ENCODE peak calls at places on chromosomes 7 and 10, in five cellular contexts. One of them, this sample, is unnamed.

GRCh38 chr10:24958701-24959392 is 6.4 kb upstream of the PRTFDC1 start:
- DNase-seq in HepG2: no peak
- DNase-seq in A549: no peak
- DNase-seq in GM12878: no peak
- DNase-seq in endothelial cell of umbilical vein: peak; percentile 76
- DNase-seq in this sample: peak; percentile 48

GRCh38 chr10:97915346-97915745 is 65.7 kb downstream of the GOLGA7B start:
- DNase-seq in HepG2: no peak
- DNase-seq in A549: no peak
- DNase-seq in GM12878: no peak
- DNase-seq in endothelial cell of umbilical vein: no peak
- DNase-seq in this sample: no peak

GRCh38 chr10:97813311-97813710 is 36.3 kb upstream of the GOLGA7B start:
- DNase-seq in HepG2: no peak
- DNase-seq in A549: no peak
- DNase-seq in GM12878: no peak
- DNase-seq in endothelial cell of umbilical vein: no peak
- DNase-seq in this sample: no peak

GRCh38 chr7:18648849-18649758 is 153.6 kb downstream of the HDAC9 start:
- DNase-seq in HepG2: no peak
- DNase-seq in A549: no peak
- DNase-seq in GM12878: no peak
- DNase-seq in endothelial cell of umbilical vein: no peak
- DNase-seq in this sample: no peak

GRCh38 chr7:35593896-35594295 is 101.0 kb downstream of the HERPUD2 start:
- DNase-seq in HepG2: peak; percentile 7
- DNase-seq in A549: peak; percentile 25
- DNase-seq in GM12878: no peak
- DNase-seq in endothelial cell of umbilical vein: no peak
- DNase-seq in this sample: peak; percentile 63

GRCh38 chr7:115911466-115911865 is 119.1 kb downstream of the TFEC start:
- DNase-seq in HepG2: no peak
- DNase-seq in A549: no peak
- DNase-seq in GM12878: no peak
- DNase-seq in endothelial cell of umbilical vein: no peak
- DNase-seq in this sample: no peak

GRCh38 chr7:26675143-26675887 is 189.1 kb downstream of the SKAP2 start:
- DNase-seq in HepG2: no peak
- DNase-seq in A549: no peak
- DNase-seq in GM12878: no peak
- DNase-seq in endothelial cell of umbilical vein: peak; percentile 46
- DNase-seq in this sample: no peak

GRCh38 chr10:71984126-71984797 is 20.1 kb downstream of the CHST3 start:
- DNase-seq in HepG2: no peak
- DNase-seq in A549: no peak
- DNase-seq in GM12878: no peak
- DNase-seq in endothelial cell of umbilical vein: no peak
- DNase-seq in this sample: no peak

GRCh38 chr10:43793714-43794113 is 145.0 kb upstream of the ZNF32 start:
- DNase-seq in HepG2: no peak
- DNase-seq in A549: no peak
- DNase-seq in GM12878: no peak
- DNase-seq in endothelial cell of umbilical vein: no peak
- DNase-seq in this sample: no peak

GRCh38 chr10:15339857-15340256 is 31.2 kb downstream of the FAM171A1 start:
- DNase-seq in HepG2: no peak
- DNase-seq in A549: no peak
- DNase-seq in GM12878: no peak
- DNase-seq in endothelial cell of umbilical vein: no peak
- DNase-seq in this sample: no peak

GRCh38 chr10:5959116-5959515 is 18.2 kb downstream of the IL15RA start:
- DNase-seq in HepG2: no peak
- DNase-seq in A549: no peak
- DNase-seq in GM12878: no peak
- DNase-seq in endothelial cell of umbilical vein: no peak
- DNase-seq in this sample: no peak

GRCh38 chr7:138603549-138604324 is 97.4 kb downstream of the SVOPL start:
- DNase-seq in HepG2: peak; percentile 63
- DNase-seq in A549: no peak
- DNase-seq in GM12878: no peak
- DNase-seq in endothelial cell of umbilical vein: no peak
- DNase-seq in this sample: no peak

GRCh38 chr10:10865303-10865702 is 152.4 kb upstream of the CELF2 start:
- DNase-seq in HepG2: no peak
- DNase-seq in A549: no peak
- DNase-seq in GM12878: no peak
- DNase-seq in endothelial cell of umbilical vein: no peak
- DNase-seq in this sample: no peak

GRCh38 chr10:103491729-103492364 is 1.7 kb upstream of the NEURL1 start:
- DNase-seq in HepG2: peak; percentile 25
- DNase-seq in A549: peak; percentile 77
- DNase-seq in GM12878: no peak
- DNase-seq in endothelial cell of umbilical vein: peak; percentile 38
- DNase-seq in this sample: peak; percentile 12

GRCh38 chr7:70406419-70407189 is 725.3 kb upstream of the GALNT17 start:
- DNase-seq in HepG2: no peak
- DNase-seq in A549: no peak
- DNase-seq in GM12878: no peak
- DNase-seq in endothelial cell of umbilical vein: no peak
- DNase-seq in this sample: no peak
- H3K4me1 ChIP-seq in HepG2: no peaks in the 10 kb centered on the region
- H3K4me1 ChIP-seq in A549: no peaks in the 10 kb centered on the region
- H3K4me1 ChIP-seq in GM12878: no peaks in the 10 kb centered on the region
- H3K4me1 ChIP-seq in endothelial cell of umbilical vein: no peaks in the 10 kb centered on the region
- H3K4me1 ChIP-seq in this sample: no peaks in the 10 kb centered on the region

GRCh38 chr7:141409219-141409618 is 142.0 kb upstream of the AGK start:
- DNase-seq in HepG2: no peak
- DNase-seq in A549: no peak
- DNase-seq in GM12878: no peak
- DNase-seq in endothelial cell of umbilical vein: no peak
- DNase-seq in this sample: no peak

GRCh38 chr7:141408440-141408839 is 142.8 kb upstream of the AGK start:
- DNase-seq in HepG2: no peak
- DNase-seq in A549: no peak
- DNase-seq in GM12878: no peak
- DNase-seq in endothelial cell of umbilical vein: no peak
- DNase-seq in this sample: no peak

GRCh38 chr7:141411133-141411532 is 140.1 kb upstream of the AGK start:
- DNase-seq in HepG2: no peak
- DNase-seq in A549: no peak
- DNase-seq in GM12878: no peak
- DNase-seq in endothelial cell of umbilical vein: no peak
- DNase-seq in this sample: no peak

GRCh38 chr7:141410353-141410752 is 140.9 kb upstream of the AGK start:
- DNase-seq in HepG2: no peak
- DNase-seq in A549: no peak
- DNase-seq in GM12878: no peak
- DNase-seq in endothelial cell of umbilical vein: no peak
- DNase-seq in this sample: no peak

DNA sequence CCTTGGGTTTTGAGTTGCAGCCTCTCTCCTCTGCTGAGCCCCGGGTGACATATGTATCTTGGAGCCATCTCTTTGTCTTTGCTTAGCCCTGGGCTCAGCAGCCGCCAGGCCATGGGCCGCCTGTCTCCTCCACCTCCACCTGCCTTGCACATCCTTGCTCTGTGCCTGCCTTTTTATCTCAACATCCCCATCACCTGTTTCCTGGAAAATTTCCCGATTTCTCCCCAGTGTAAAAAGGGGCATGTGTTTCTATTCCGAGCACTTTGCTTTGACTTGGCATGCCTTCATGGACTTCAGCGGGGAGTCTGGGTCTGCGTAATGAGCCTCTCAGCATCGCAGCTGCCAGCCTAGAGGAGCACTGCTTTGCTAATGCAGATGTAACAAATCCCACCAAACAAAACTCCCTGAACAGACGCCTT is 141.3 kb upstream of the AGK start:
- DNase-seq in HepG2: no peak
- DNase-seq in A549: no peak
- DNase-seq in GM12878: no peak
- DNase-seq in endothelial cell of umbilical vein: no peak
- DNase-seq in this sample: no peak
- TF ChIP-seq MYC in HepG2: no peak
- TF ChIP-seq MYC in A549: no peak
- TF ChIP-seq MYC in GM12878: no peak
- TF ChIP-seq MYC in endothelial cell of umbilical vein: no peak
- TF ChIP-seq MYC in this sample: no peak

GRCh38 chr10:99233000-99233679 is 2.5 kb downstream of the HPSE2 start:
- DNase-seq in HepG2: no peak
- DNase-seq in A549: no peak
- DNase-seq in GM12878: no peak
- DNase-seq in endothelial cell of umbilical vein: no peak
- DNase-seq in this sample: no peak

GRCh38 chr10:99234739-99235468 is 748 bp downstream of the HPSE2 start:
- DNase-seq in HepG2: no peak
- DNase-seq in A549: no peak
- DNase-seq in GM12878: no peak
- DNase-seq in endothelial cell of umbilical vein: no peak
- DNase-seq in this sample: no peak

GRCh38 chr10:99232357-99232999 is 3.2 kb downstream of the HPSE2 start:
- DNase-seq in HepG2: no peak
- DNase-seq in A549: no peak
- DNase-seq in GM12878: no peak
- DNase-seq in endothelial cell of umbilical vein: no peak
- DNase-seq in this sample: no peak

GRCh38 chr10:99234067-99234738 is 1.4 kb downstream of the HPSE2 start:
- DNase-seq in HepG2: no peak
- DNase-seq in A549: peak; percentile 24
- DNase-seq in GM12878: peak; percentile 17
- DNase-seq in endothelial cell of umbilical vein: peak; percentile 26
- DNase-seq in this sample: no peak

GRCh38 chr10:99233680-99234018 is 2.0 kb downstream of the HPSE2 start:
- DNase-seq in HepG2: no peak
- DNase-seq in A549: no peak
- DNase-seq in GM12878: no peak
- DNase-seq in endothelial cell of umbilical vein: no peak
- DNase-seq in this sample: no peak
- H3K4me1 ChIP-seq in HepG2: no peaks in the 10 kb centered on the region
- H3K4me1 ChIP-seq in A549: peaks cover 9% of the 10 kb centered on the region
- H3K4me1 ChIP-seq in GM12878: peaks cover 13% of the 10 kb centered on the region
- H3K4me1 ChIP-seq in endothelial cell of umbilical vein: no peaks in the 10 kb centered on the region
- H3K4me1 ChIP-seq in this sample: no peaks in the 10 kb centered on the region

GRCh38 chr10:79241990-79242619 is 105.2 kb upstream of the PPIF start:
- DNase-seq in HepG2: no peak
- DNase-seq in A549: no peak
- DNase-seq in GM12878: no peak
- DNase-seq in endothelial cell of umbilical vein: peak; percentile 51
- DNase-seq in this sample: peak; percentile 54
- TF ChIP-seq MYC in HepG2: no peak
- TF ChIP-seq MYC in A549: no peak
- TF ChIP-seq MYC in GM12878: no peak
- TF ChIP-seq MYC in endothelial cell of umbilical vein: no peak
- TF ChIP-seq MYC in this sample: no peak

GRCh38 chr10:124482401-124482800 is 20.8 kb downstream of the LHPP start:
- DNase-seq in HepG2: no peak
- DNase-seq in A549: no peak
- DNase-seq in GM12878: no peak
- DNase-seq in endothelial cell of umbilical vein: no peak
- DNase-seq in this sample: no peak

GRCh38 chr10:124482876-124483275 is 21.3 kb downstream of the LHPP start:
- DNase-seq in HepG2: no peak
- DNase-seq in A549: no peak
- DNase-seq in GM12878: no peak
- DNase-seq in endothelial cell of umbilical vein: no peak
- DNase-seq in this sample: no peak

GRCh38 chr10:124491105-124491504 is 29.5 kb downstream of the LHPP start:
- DNase-seq in HepG2: no peak
- DNase-seq in A549: no peak
- DNase-seq in GM12878: no peak
- DNase-seq in endothelial cell of umbilical vein: no peak
- DNase-seq in this sample: no peak

GRCh38 chr10:124484016-124484415 is 22.4 kb downstream of the LHPP start:
- DNase-seq in HepG2: no peak
- DNase-seq in A549: no peak
- DNase-seq in GM12878: no peak
- DNase-seq in endothelial cell of umbilical vein: no peak
- DNase-seq in this sample: no peak

GRCh38 chr10:124486635-124487034 is 25.0 kb downstream of the LHPP start:
- DNase-seq in HepG2: peak; percentile 45
- DNase-seq in A549: no peak
- DNase-seq in GM12878: no peak
- DNase-seq in endothelial cell of umbilical vein: no peak
- DNase-seq in this sample: peak; percentile 74
- H3K4me1 ChIP-seq in HepG2: peaks cover 10% of the 10 kb centered on the region
- H3K4me1 ChIP-seq in A549: no peaks in the 10 kb centered on the region
- H3K4me1 ChIP-seq in GM12878: no peaks in the 10 kb centered on the region
- H3K4me1 ChIP-seq in endothelial cell of umbilical vein: no peaks in the 10 kb centered on the region
- H3K4me1 ChIP-seq in this sample: peaks cover 8% of the 10 kb centered on the region

GRCh38 chr7:101699884-101700283 is 70.8 kb upstream of the MYL10 start:
- DNase-seq in HepG2: no peak
- DNase-seq in A549: no peak
- DNase-seq in GM12878: no peak
- DNase-seq in endothelial cell of umbilical vein: no peak
- DNase-seq in this sample: no peak

GRCh38 chr7:101705327-101705726 is 76.2 kb upstream of the MYL10 start:
- DNase-seq in HepG2: no peak
- DNase-seq in A549: no peak
- DNase-seq in GM12878: no peak
- DNase-seq in endothelial cell of umbilical vein: no peak
- DNase-seq in this sample: no peak

GRCh38 chr7:101701153-101701794 is 72.2 kb upstream of the MYL10 start:
- DNase-seq in HepG2: no peak
- DNase-seq in A549: no peak
- DNase-seq in GM12878: no peak
- DNase-seq in endothelial cell of umbilical vein: no peak
- DNase-seq in this sample: no peak

GRCh38 chr7:101700424-101700823 is 71.3 kb upstream of the MYL10 start:
- DNase-seq in HepG2: no peak
- DNase-seq in A549: no peak
- DNase-seq in GM12878: no peak
- DNase-seq in endothelial cell of umbilical vein: no peak
- DNase-seq in this sample: no peak

DNA sequence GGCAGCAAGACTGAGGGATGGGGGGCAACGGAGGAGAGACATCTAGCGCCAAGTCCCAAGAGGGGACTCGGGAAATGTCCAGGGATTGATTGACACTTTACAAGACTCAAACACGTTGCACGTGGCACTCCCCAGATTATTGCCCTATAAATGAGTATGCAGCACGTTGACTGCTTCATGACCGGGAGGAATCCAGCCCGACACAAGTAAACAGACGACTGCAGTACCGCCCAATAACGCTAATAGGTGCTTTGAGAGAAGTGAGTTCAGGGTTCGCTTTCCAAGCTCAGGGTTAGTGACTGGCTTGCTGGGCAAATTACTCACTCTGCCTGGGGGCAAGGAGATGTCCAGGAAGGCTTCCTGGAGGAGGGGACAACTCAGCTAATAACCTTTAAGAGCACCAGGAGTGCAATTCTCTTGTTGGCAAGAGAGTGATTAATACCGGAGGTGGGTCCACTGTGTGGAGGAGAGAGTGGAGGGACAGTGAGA is 73.3 kb upstream of the MYL10 start:
- DNase-seq in HepG2: peak; percentile 56
- DNase-seq in A549: peak; percentile 60
- DNase-seq in GM12878: no peak
- DNase-seq in endothelial cell of umbilical vein: no peak
- DNase-seq in this sample: peak; percentile 41
- TF ChIP-seq MYC in HepG2: no peak
- TF ChIP-seq MYC in A549: no peak
- TF ChIP-seq MYC in GM12878: no peak
- TF ChIP-seq MYC in endothelial cell of umbilical vein: no peak
- TF ChIP-seq MYC in this sample: no peak

GRCh38 chr7:77563275-77563674 is 26.2 kb downstream of the PTPN12 start:
- DNase-seq in HepG2: no peak
- DNase-seq in A549: no peak
- DNase-seq in GM12878: no peak
- DNase-seq in endothelial cell of umbilical vein: no peak
- DNase-seq in this sample: no peak
- H3K4me1 ChIP-seq in HepG2: peaks cover 18% of the 10 kb centered on the region
- H3K4me1 ChIP-seq in A549: peaks cover 81% of the 10 kb centered on the region
- H3K4me1 ChIP-seq in GM12878: peaks cover 10% of the 10 kb centered on the region
- H3K4me1 ChIP-seq in endothelial cell of umbilical vein: peaks cover 11% of the 10 kb centered on the region
- H3K4me1 ChIP-seq in this sample: peaks cover 3% of the 10 kb centered on the region